ENCODE peak calls at places on chromosomes 12 and 14, in nine cellular contexts. S is hepatic stellate cell; P is CD4-positive, alpha-beta T cell; I is epithelial cell of esophagus; K is head of caudate nucleus; E is globus pallidus; D is RPMI7951; B is bronchial epithelial cell; R is effector memory CD4-positive, alpha-beta T cell. M is an unnamed sample.
A peak's percentile ranks its signal among the peaks of the same experiment; 100 is the strongest.

GRCh38 chr14:95784137-95784536 is 70.2 kb upstream of the TCL1A start:
- DNase-seq in I (peak; percentile 25), D (peak; percentile 35), S (peak; percentile 21), R (no peak), K (no peak), P (no peak), E (peak; percentile 5), B (peak; percentile 3), M (no peak)

GRCh38 chr12:3994500-3994899 is 121.3 kb upstream of the PARP11 start:
- DNase-seq in E (no peak), B (no peak), I (no peak), D (no peak), R (no peak), S (no peak), P (no peak), K (no peak), M (no peak)

GRCh38 chr14:54493293-54493692 is 4.5 kb upstream of the GMFB start:
- DNase-seq in I (no peak), P (no peak), K (no peak), D (no peak), S (no peak), R (no peak), B (no peak), E (no peak), M (no peak)

GRCh38 chr12:3216726-3217682 is 139.8 kb downstream of the TSPAN9 start:
- DNase-seq in D (peak; percentile 89), K (no peak), I (peak; percentile 99), R (no peak), B (peak; percentile 99), E (no peak), P (no peak), S (peak; percentile 97), M (no peak)

GRCh38 chr12:14327717-14328116 is 37.8 kb upstream of the ATF7IP start:
- DNase-seq in R (no peak), D (peak; percentile 20), I (peak; percentile 53), E (no peak), K (no peak), B (peak; percentile 44), P (no peak), S (peak; percentile 23), M (no peak)

GRCh38 chr14:76953196-76953945 is 75.1 kb downstream of the IRF2BPL start:
- DNase-seq in S (peak; percentile 88), E (peak; percentile 47), B (peak; percentile 71), I (peak; percentile 73), K (peak; percentile 26), P (peak; percentile 42), D (peak; percentile 98), R (no peak), M (no peak)

GRCh38 chr14:70073924-70074566 is 114.7 kb downstream of the SLC8A3 start:
- DNase-seq in E (peak; percentile 58), P (no peak), I (peak; percentile 89), K (peak; percentile 78), R (no peak), D (peak; percentile 50), B (peak; percentile 69), S (peak; percentile 53), M (no peak)

GRCh38 chr14:96249016-96249415 is 7.0 kb upstream of the BDKRB1 start:
- DNase-seq in K (no peak), E (no peak), R (no peak), D (peak; percentile 91), S (peak; percentile 59), I (peak; percentile 68), B (peak; percentile 66), P (no peak), M (no peak)

GRCh38 chr12:112386726-112387125 is 4.5 kb upstream of the HECTD4 start:
- DNase-seq in E (no peak), S (no peak), D (no peak), I (no peak), K (no peak), B (no peak), R (no peak), P (no peak), M (no peak)

GRCh38 chr12:19529933-19530630 is 90.8 kb downstream of the AEBP2 start:
- DNase-seq in S (peak; percentile 65), D (peak; percentile 45), R (no peak), K (no peak), P (no peak), E (no peak), B (peak; percentile 29), I (no peak), M (no peak)

GRCh38 chr14:100618763-100619320 is 31.6 kb upstream of the BEGAIN start:
- DNase-seq in S (no peak), I (no peak), R (no peak), E (no peak), B (no peak), P (no peak), K (no peak), D (no peak), M (no peak)

GRCh38 chr12:76242813-76243540 is 105.2 kb downstream of the BBS10 start:
- DNase-seq in D (no peak), B (no peak), E (no peak), P (no peak), K (no peak), R (no peak), S (no peak), I (no peak), M (no peak)

GRCh38 chr12:18158774-18159557 is 69.0 kb upstream of the RERGL start:
- DNase-seq in I (peak; percentile 60), S (no peak), B (peak; percentile 33), E (peak; percentile 20), D (peak; percentile 39), P (no peak), R (no peak), K (no peak), M (no peak)

GRCh38 chr12:30996255-30996654 is 69.7 kb downstream of the TSPAN11 start:
- DNase-seq in B (no peak), D (peak; percentile 61), P (no peak), I (no peak), R (no peak), E (no peak), S (no peak), K (no peak), M (no peak)

GRCh38 chr14:94048676-94049624 is 22.8 kb downstream of the OTUB2 start:
- DNase-seq in K (peak; percentile 12), I (no peak), P (no peak), R (no peak), S (no peak), D (no peak), B (no peak), E (no peak), M (no peak)

GRCh38 chr12:14771651-14772137 is 31.6 kb downstream of the WBP11 start:
- DNase-seq in P (peak; percentile 38), B (no peak), K (no peak), E (no peak), R (peak; percentile 29), S (no peak), D (no peak), I (no peak), M (no peak)

GRCh38 chr12:110677206-110677911 is 11.6 kb downstream of the HVCN1 start:
- DNase-seq in E (peak; percentile 64), P (no peak), B (no peak), R (no peak), I (no peak), S (no peak), K (no peak), D (no peak), M (no peak)

GRCh38 chr12:7395950-7396349 is 48.0 kb downstream of the CD163L1 start:
- DNase-seq in I (peak; percentile 24), K (no peak), P (no peak), B (peak; percentile 10), D (peak; percentile 86), R (no peak), E (no peak), S (no peak), M (no peak)

GRCh38 chr14:100027771-100028490 is 37.3 kb upstream of the EVL start:
- DNase-seq in S (no peak), D (no peak), P (no peak), B (no peak), I (no peak), R (no peak), K (no peak), E (no peak), M (no peak)

GRCh38 chr12:79973774-79974173 is 38.9 kb upstream of the PPP1R12A start:
- DNase-seq in I (no peak), P (no peak), K (no peak), B (no peak), E (no peak), D (no peak), R (no peak), S (no peak), M (no peak)

GRCh38 chr14:104366931-104367810 is 212.4 kb upstream of the C14orf180 start:
- DNase-seq in R (no peak), K (no peak), D (no peak), P (no peak), S (no peak), B (no peak), E (no peak), I (no peak), M (no peak)

GRCh38 chr14:64491637-64492036 is 12.0 kb downstream of the ZBTB25 start:
- DNase-seq in B (no peak), P (no peak), K (no peak), S (no peak), R (no peak), D (no peak), I (no peak), E (no peak), M (no peak)

GRCh38 chr14:96167224-96168148 is 37.2 kb upstream of the BDKRB2 start:
- DNase-seq in P (no peak), E (no peak), D (peak; percentile 87), R (no peak), I (peak; percentile 87), B (peak; percentile 83), K (no peak), S (peak; percentile 85), M (no peak)

GRCh38 chr14:77985235-77985634 is 184.9 kb upstream of the NRXN3 start:
- DNase-seq in K (peak; percentile 15), R (no peak), E (peak; percentile 65), S (no peak), P (no peak), D (peak; percentile 40), B (peak; percentile 22), I (no peak), M (no peak)

GRCh38 chr14:90540437-90540836 is 143.6 kb downstream of the CALM1 start:
- DNase-seq in P (no peak), D (no peak), R (no peak), B (no peak), I (no peak), S (no peak), E (no peak), K (no peak), M (no peak)

GRCh38 chr14:22871962-22872832 is 657 bp downstream of the LRP10 start:
- DNase-seq in E (peak; percentile 75), P (peak; percentile 66), D (peak; percentile 71), B (peak; percentile 82), R (peak; percentile 61), S (peak; percentile 82), I (peak; percentile 86), K (peak; percentile 81), M (no peak)

GRCh38 chr12:43957732-43958131 is 121.9 kb downstream of the TMEM117 start:
- DNase-seq in K (peak; percentile 17), S (peak; percentile 42), D (peak; percentile 49), B (peak; percentile 66), P (no peak), R (no peak), E (peak; percentile 50), I (peak; percentile 70), M (no peak)

GRCh38 chr14:72518809-72519377 is 375.0 kb downstream of the DPF3 start:
- DNase-seq in R (no peak), P (no peak), B (no peak), S (no peak), E (no peak), I (no peak), K (no peak), D (peak; percentile 38), M (no peak)

M was measured in cortex of kidney.